ENCODE peak calls at places on chromosomes 11 and 22, in eight cellular contexts. Z is neural crest cell; S is stimulated activated CD4-positive, alpha-beta T cell treated with anti-CD3 and anti-CD28 coated beads, Interleukin-4, amount 100 ng/mL, for 48 hours; W is EL; T is type B pancreatic cell; E is DMS153; L is IMR-90; B is caudate nucleus. O is an unnamed sample.

GRCh38 chr11:19398772-19399542 is 158.2 kb upstream of the E2F8 start:
- DNase-seq in B (no peak), Z (no peak), L (peak), E (no peak), T (peak), S (no peak), W (peak), O (peak)

GRCh38 chr11:102177974-102178631 is 67.9 kb downstream of the YAP1 start:
- DNase-seq in S (no peak), W (peak), B (no peak), L (peak), Z (no peak), T (no peak), E (no peak), O (no peak)

GRCh38 chr22:19979712-19980493 is 36.7 kb downstream of the ARVCF start:
- DNase-seq in W (no peak), E (no peak), Z (no peak), L (no peak), T (no peak), S (no peak), B (no peak), O (no peak)

GRCh38 chr11:119551726-119552510 is 128.9 kb upstream of the THY1 start:
- DNase-seq in E (no peak), T (no peak), Z (no peak), S (no peak), B (no peak), W (peak), L (no peak), O (no peak)

GRCh38 chr22:23204541-23205157 is 24.3 kb downstream of the BCR start:
- DNase-seq in B (no peak), E (peak), L (no peak), T (no peak), Z (no peak), S (no peak), W (no peak), O (no peak)

GRCh38 chr11:62726156-62727006 is 876 bp downstream of the HNRNPUL2 start:
- DNase-seq in B (no peak), S (no peak), W (no peak), Z (no peak), T (no peak), L (no peak), E (no peak), O (peak)

GRCh38 chr11:111795333-111795985 is 29.3 kb upstream of the PPP2R1B start:
- DNase-seq in W (peak), E (no peak), S (no peak), Z (no peak), T (no peak), B (no peak), L (peak), O (no peak)

GRCh38 chr11:12824281-12825041 is 150.2 kb downstream of the TEAD1 start:
- DNase-seq in L (no peak), T (no peak), B (no peak), Z (no peak), S (no peak), E (peak), W (no peak), O (no peak)

GRCh38 chr11:45048870-45049825 is 97.3 kb upstream of the PRDM11 start:
- DNase-seq in E (no peak), Z (no peak), T (no peak), S (no peak), L (peak), B (no peak), W (no peak), O (no peak)

GRCh38 chr11:1071571-1072115 is 3.0 kb upstream of the MUC2 start:
- DNase-seq in S (no peak), W (no peak), L (no peak), B (no peak), E (no peak), Z (no peak), T (no peak), O (peak)

GRCh38 chr22:27795053-27795452 is 6.5 kb downstream of the MN1 start:
- DNase-seq in B (no peak), T (no peak), S (no peak), E (no peak), Z (peak), L (no peak), W (no peak), O (no peak)

GRCh38 chr22:46731246-46732040 is 6.6 kb downstream of the CERK start:
- DNase-seq in E (peak), Z (no peak), S (no peak), W (peak), L (no peak), B (no peak), T (no peak), O (no peak)

GRCh38 chr11:108278546-108278945 is 55.7 kb downstream of the ATM start:
- DNase-seq in L (peak), Z (no peak), S (no peak), B (no peak), E (no peak), W (no peak), T (no peak), O (peak)

GRCh38 chr11:46547579-46547978 is 46.2 kb downstream of the AMBRA1 start:
- DNase-seq in W (no peak), L (no peak), Z (no peak), B (no peak), S (no peak), T (no peak), E (no peak), O (no peak)

GRCh38 chr11:4610258-4610935 is 2.4 kb upstream of the TRIM68 start:
- DNase-seq in W (peak), E (no peak), L (peak), T (no peak), B (no peak), S (no peak), Z (no peak), O (no peak)

GRCh38 chr22:46275455-46276129 is 7.8 kb downstream of the TTC38 start:
- DNase-seq in T (no peak), B (no peak), L (no peak), W (no peak), Z (no peak), S (no peak), E (no peak), O (no peak)

GRCh38 chr22:26461188-26461810 is 22.3 kb downstream of the HPS4 start:
- DNase-seq in B (peak), T (no peak), S (peak), W (peak), L (peak), E (peak), Z (peak), O (peak)

GRCh38 chr22:36763576-36763975 is 12.3 kb downstream of the IFT27 start:
- DNase-seq in T (no peak), B (no peak), E (no peak), L (no peak), W (no peak), Z (no peak), S (no peak), O (no peak)

GRCh38 chr22:37161442-37161841 is 11.7 kb upstream of the IL2RB start:
- DNase-seq in Z (no peak), B (no peak), W (peak), T (no peak), E (no peak), S (no peak), L (no peak), O (no peak)

GRCh38 chr11:95152878-95153856 is 63.5 kb downstream of the ENDOD1 start:
- DNase-seq in W (no peak), B (no peak), S (no peak), Z (no peak), L (no peak), E (no peak), T (no peak), O (no peak)

O was measured in HAP-1.